ENCODE peak calls at places on chromosomes 6 and 20, in seven cellular contexts. E is HepG2, Z is transverse colon, M is SK-N-SH, N is breast epithelium, B is esophagus muscularis mucosa, W is endothelial cell of umbilical vein. G is an unnamed sample.

GRCh38 chr20:44609006-44609510 is 26.7 kb downstream of the PKIG start:
- DNase-seq in B (no peak), N (no peak), E (peak; percentile 28), M (peak; percentile 45), W (no peak), Z (no peak), G (no peak)

GRCh38 chr6:5379647-5380242 is 118.4 kb downstream of the FARS2 start:
- DNase-seq in B (no peak), W (peak; percentile 71), N (no peak), E (peak; percentile 71), M (peak; percentile 32), Z (peak; percentile 20), G (no peak)

GRCh38 chr6:47209632-47210031 is 100.1 kb downstream of the TNFRSF21 start:
- DNase-seq in W (no peak), B (no peak), E (no peak), M (no peak), N (no peak), Z (no peak), G (no peak)

GRCh38 chr6:169454204-169454871 is 200.7 kb upstream of the THBS2 start:
- DNase-seq in W (no peak), M (no peak), N (peak; percentile 46), Z (no peak), B (no peak), E (peak; percentile 11), G (peak; percentile 85)

GRCh38 chr6:73657201-73657600 is 3.4 kb upstream of the SLC17A5 start:
- DNase-seq in Z (no peak), N (no peak), W (no peak), E (no peak), B (no peak), M (no peak), G (no peak)

GRCh38 chr20:41530923-41531322 is 87.3 kb downstream of the CHD6 start:
- DNase-seq in M (no peak), W (no peak), B (no peak), Z (no peak), N (no peak), E (no peak), G (no peak)

GRCh38 chr6:89299451-89299850 is 15.6 kb downstream of the GABRR2 start:
- DNase-seq in E (no peak), W (peak; percentile 83), M (no peak), N (no peak), Z (no peak), B (peak; percentile 84), G (no peak)

GRCh38 chr6:159178847-159179246 is 9.6 kb downstream of the FNDC1 start:
- DNase-seq in M (no peak), Z (no peak), E (no peak), W (no peak), N (no peak), B (no peak), G (no peak)

GRCh38 chr6:109347779-109348178 is 34.5 kb downstream of the CD164 start:
- DNase-seq in Z (peak; percentile 74), W (no peak), M (peak; percentile 49), N (no peak), E (peak; percentile 7), B (peak; percentile 62), G (no peak)

GRCh38 chr6:166640342-166641043 is 13.4 kb upstream of the RPS6KA2 start:
- DNase-seq in M (no peak), B (no peak), W (peak; percentile 76), E (no peak), Z (no peak), N (no peak), G (no peak)

GRCh38 chr6:81894286-81894685 is 141.8 kb upstream of the TENT5A start:
- DNase-seq in N (no peak), W (no peak), E (no peak), M (no peak), B (no peak), Z (no peak), G (no peak)

GRCh38 chr20:5996765-5997164 is 46.3 kb downstream of the MCM8 start:
- DNase-seq in B (no peak), N (no peak), Z (peak; percentile 22), E (no peak), W (no peak), M (no peak), G (no peak)

GRCh38 chr6:30875244-30876038 is 8.9 kb upstream of the DDR1 start:
- DNase-seq in M (no peak), B (no peak), Z (no peak), E (no peak), N (no peak), W (no peak), G (no peak)

GRCh38 chr6:54366647-54367327 is 58.5 kb downstream of the TINAG start:
- DNase-seq in E (no peak), W (peak; percentile 71), Z (no peak), M (no peak), N (no peak), B (no peak), G (no peak)

GRCh38 chr6:137332637-137333228 is 113.5 kb upstream of the IFNGR1 start:
- DNase-seq in B (no peak), M (no peak), Z (no peak), N (no peak), W (no peak), E (no peak), G (no peak)

GRCh38 chr6:39848171-39848570 is 56.0 kb downstream of the DAAM2 start:
- DNase-seq in E (no peak), Z (no peak), M (no peak), N (no peak), B (no peak), W (no peak), G (no peak)

GRCh38 chr20:63527184-63527583 is 6.6 kb downstream of the PPDPF start:
- DNase-seq in B (no peak), M (no peak), N (no peak), W (no peak), Z (no peak), E (no peak), G (no peak)

GRCh38 chr6:169087436-169088046 is 166.1 kb downstream of the THBS2 start:
- DNase-seq in B (peak; percentile 29), M (no peak), W (no peak), N (no peak), Z (no peak), E (no peak), G (no peak)

GRCh38 chr20:44720617-44720993 is 5.4 kb downstream of the CCN5 start:
- DNase-seq in W (no peak), Z (no peak), M (peak; percentile 62), B (no peak), E (no peak), N (peak; percentile 83), G (no peak)

GRCh38 chr6:41470341-41471063 is 75.7 kb upstream of the FOXP4 start:
- DNase-seq in E (no peak), M (no peak), W (no peak), B (no peak), N (peak; percentile 31), Z (no peak), G (peak; percentile 80)

GRCh38 chr6:107237992-107238660 is 122.8 kb upstream of the BEND3 start:
- DNase-seq in B (no peak), M (no peak), Z (no peak), N (no peak), E (no peak), W (peak; percentile 16), G (no peak)

GRCh38 chr6:99933129-99933528 is 60.9 kb downstream of the MCHR2 start:
- DNase-seq in E (no peak), Z (no peak), W (no peak), N (no peak), M (no peak), B (no peak), G (no peak)

GRCh38 chr6:135251964-135252429 is 70.9 kb downstream of the MYB start:
- DNase-seq in E (peak; percentile 83), N (no peak), W (no peak), Z (peak; percentile 18), B (no peak), M (no peak), G (no peak)

GRCh38 chr6:166006593-166007301 is 160.9 kb downstream of the TBXT start:
- DNase-seq in Z (no peak), N (no peak), E (no peak), M (peak; percentile 46), W (no peak), B (peak; percentile 84), G (no peak)

DNA sequence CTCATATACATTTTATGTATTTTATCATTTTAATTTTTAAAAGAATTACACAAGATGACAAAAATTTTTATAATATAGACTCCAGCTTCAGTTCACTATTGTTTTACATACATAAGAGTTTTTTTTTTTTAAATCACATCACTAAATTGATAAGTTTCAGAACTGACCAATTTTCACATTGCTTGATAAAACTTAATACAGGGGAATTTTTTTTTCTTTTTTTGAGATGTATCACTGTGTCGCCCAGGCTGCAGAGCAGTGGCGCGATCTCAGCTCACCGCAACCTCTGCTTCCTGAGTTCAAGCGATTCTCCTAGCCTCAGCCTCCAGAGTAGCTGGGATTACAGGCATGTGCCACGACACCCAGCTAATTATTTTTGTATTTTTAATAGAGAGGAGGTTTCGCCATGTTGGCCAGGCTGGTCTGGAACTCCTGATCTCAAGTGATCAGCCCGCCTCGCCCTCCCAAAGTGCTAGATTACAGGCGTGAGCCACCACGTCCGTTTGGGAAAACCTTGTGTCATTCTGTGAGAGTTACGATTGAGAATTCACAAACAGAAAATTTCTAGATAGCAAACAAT is 36.6 kb upstream of the BTN3A2 start:
- DNase-seq in M (no peak), N (no peak), Z (no peak), E (no peak), W (no peak), B (no peak), G (no peak)
- H3K4me3 ChIP-seq in M (peak overlapping the region; percentile 53), N (no peak overlapping the region), Z (no peak overlapping the region), E (peak overlapping the region; percentile 57), W (peak overlapping the region; percentile 33), B (no peak overlapping the region), G (no peak overlapping the region)

DNA sequence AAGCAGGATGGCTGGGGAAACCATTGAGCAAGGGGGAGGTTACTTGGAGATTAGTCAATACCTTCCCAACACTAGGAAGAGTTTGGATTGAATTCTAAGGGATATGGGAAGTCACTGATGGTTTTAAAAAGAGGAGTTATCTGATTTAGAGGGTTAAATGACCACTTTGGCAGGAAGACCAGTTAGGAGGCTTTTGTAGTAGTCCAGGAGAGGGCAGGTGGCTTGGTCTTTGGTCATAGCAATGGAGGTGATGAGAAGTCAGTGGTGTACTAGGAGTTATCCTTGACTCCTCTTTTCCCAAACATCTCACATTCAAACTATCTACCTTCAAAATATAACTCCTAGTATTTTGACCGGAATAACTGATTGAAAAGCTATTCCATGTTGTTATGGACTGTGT is 644.1 kb downstream of the UTRN start:
- DNase-seq in B (no peak), Z (no peak), N (no peak), E (no peak), M (no peak), W (no peak), G (no peak)
- TF ChIP-seq POLR2AphosphoS5 in B (no peak), Z (no peak), N (no peak), E (no peak), M (no peak), W (no peak), G (no peak)

GRCh38 chr20:35662541-35662940 is 2.2 kb downstream of the CPNE1 start:
- DNase-seq in M (no peak), N (no peak), W (peak; percentile 12), E (no peak), B (peak; percentile 62), Z (no peak), G (no peak)
- H3K4me3 ChIP-seq in M (peak overlapping the region; percentile 83), N (no peak overlapping the region), W (no peak overlapping the region), E (peak overlapping the region; percentile 79), B (peak overlapping the region; percentile 84), Z (peak overlapping the region; percentile 69), G (peak overlapping the region; percentile 72)

GRCh38 chr6:28953039-28953872 is 29.5 kb upstream of the TRIM27 start:
- DNase-seq in Z (peak; percentile 37), E (peak; percentile 74), B (no peak), N (no peak), W (peak; percentile 58), M (peak; percentile 75), G (no peak)

GRCh38 chr6:28960846-28961500 is 37.2 kb upstream of the TRIM27 start:
- DNase-seq in M (no peak), Z (no peak), B (no peak), N (no peak), W (no peak), E (no peak), G (no peak)

GRCh38 chr6:28956331-28956730 is 32.5 kb upstream of the TRIM27 start:
- DNase-seq in M (no peak), W (no peak), E (no peak), Z (no peak), N (no peak), B (no peak), G (no peak)
- TF ChIP-seq POLR2AphosphoS5 in M (no peak), W (no peak), E (no peak), Z (no peak), N (no peak), B (no peak), G (no peak)